ENCODE peak calls at places on chromosome 17, in nine cellular contexts. N is heart left ventricle; V is pancreas; X is activated CD8-positive, alpha-beta memory T cell treated with anti-CD3 and anti-CD28 coated beads, Interleukin-2, amount 10 ng/mL, durations not matched to agents 7 days and 5 days; I is activated T-cell treated with anti-CD3 and anti-CD28 coated beads, Interleukin-2, amount 50 U/mL, for 4 hours; A is effector memory CD8-positive, alpha-beta T cell; Z is PC-3; W is mucosa of descending colon; O is lung. M is an unnamed sample.

GRCh38 chr17:76051071-76051467 is 21.2 kb downstream of the SRP68 start:
- ATAC-seq in N (no peak), V (peak), X (no peak), I (no peak), A (no peak), Z (peak), W (peak), O (peak), M (no peak)

GRCh38 chr17:2940352-2940751 is 123.1 kb downstream of the OR1D5 start:
- ATAC-seq in N (peak), V (peak), X (no peak), I (no peak), A (no peak), Z (no peak), W (peak), O (no peak), M (no peak)

GRCh38 chr17:28711723-28712036 is at the start of gene PROCA1:
- ATAC-seq in N (peak), V (no peak), X (peak), I (peak), A (peak), Z (no peak), W (peak), O (no peak), M (peak)

GRCh38 chr17:43890240-43890639 is 17.1 kb downstream of the MPP2 start:
- ATAC-seq in N (no peak), V (no peak), X (no peak), I (no peak), A (no peak), Z (no peak), W (no peak), O (no peak), M (no peak)

GRCh38 chr17:78664476-78665384 is 87.5 kb upstream of the DNAH17 start:
- ATAC-seq in N (peak), V (peak), X (no peak), I (no peak), A (no peak), Z (no peak), W (no peak), O (no peak), M (no peak)

GRCh38 chr17:61416540-61417363 is 17.1 kb downstream of the TBX2 start:
- ATAC-seq in N (peak), V (peak), X (peak), I (peak), A (peak), Z (peak), W (peak), O (peak), M (peak)

GRCh38 chr17:83097831-83098230 is 18.4 kb downstream of the METRNL start:
- ATAC-seq in N (no peak), V (no peak), X (no peak), I (no peak), A (no peak), Z (no peak), W (no peak), O (no peak), M (no peak)

GRCh38 chr17:72715906-72716572 is 376.4 kb downstream of the SLC39A11 start:
- ATAC-seq in N (peak), V (peak), X (no peak), I (no peak), A (no peak), Z (peak), W (no peak), O (no peak), M (no peak)

GRCh38 chr17:74424658-74425057 is 7.2 kb upstream of the GPRC5C start:
- ATAC-seq in N (peak), V (no peak), X (no peak), I (no peak), A (no peak), Z (no peak), W (no peak), O (no peak), M (no peak)

GRCh38 chr17:41518031-41518430 is 659 bp downstream of the KRT15 start:
- ATAC-seq in N (no peak), V (no peak), X (no peak), I (no peak), A (no peak), Z (no peak), W (no peak), O (no peak), M (no peak)

GRCh38 chr17:82050761-82051641 is 610 bp downstream of the RFNG start:
- ATAC-seq in N (peak), V (peak), X (peak), I (peak), A (peak), Z (peak), W (peak), O (no peak), M (no peak)

GRCh38 chr17:27807567-27808470 is 7.5 kb upstream of the NOS2 start:
- ATAC-seq in N (peak), V (peak), X (peak), I (peak), A (peak), Z (no peak), W (peak), O (no peak), M (peak)

GRCh38 chr17:18231156-18231555 is 5.7 kb downstream of the LLGL1 start:
- ATAC-seq in N (no peak), V (peak), X (no peak), I (no peak), A (no peak), Z (no peak), W (no peak), O (no peak), M (no peak)

GRCh38 chr17:19720631-19721426 is 4.4 kb upstream of the SLC47A2 start:
- ATAC-seq in N (no peak), V (no peak), X (no peak), I (no peak), A (no peak), Z (no peak), W (peak), O (no peak), M (no peak)

GRCh38 chr17:63692195-63692816 is 7.6 kb downstream of the LIMD2 start:
- ATAC-seq in N (no peak), V (no peak), X (no peak), I (no peak), A (no peak), Z (peak), W (no peak), O (no peak), M (no peak)

GRCh38 chr17:42699415-42699740 is 17.0 kb downstream of the CNTNAP1 start:
- ATAC-seq in N (no peak), V (no peak), X (no peak), I (no peak), A (no peak), Z (no peak), W (no peak), O (no peak), M (no peak)

GRCh38 chr17:49730787-49731441 is 23.1 kb upstream of the SLC35B1 start:
- ATAC-seq in N (no peak), V (no peak), X (no peak), I (no peak), A (no peak), Z (no peak), W (no peak), O (no peak), M (no peak)

GRCh38 chr17:71398706-71399620 is 721.9 kb upstream of the SOX9 start:
- ATAC-seq in N (no peak), V (no peak), X (no peak), I (no peak), A (no peak), Z (no peak), W (no peak), O (no peak), M (no peak)

GRCh38 chr17:74756891-74757290 is 8.5 kb downstream of the NHERF1 start:
- ATAC-seq in N (no peak), V (no peak), X (no peak), I (no peak), A (no peak), Z (no peak), W (no peak), O (no peak), M (no peak)

GRCh38 chr17:41340496-41340895 is 10.1 kb downstream of the KRT33A start:
- ATAC-seq in N (no peak), V (peak), X (no peak), I (no peak), A (no peak), Z (no peak), W (no peak), O (no peak), M (no peak)

GRCh38 chr17:1928976-1929375 is 96.2 kb downstream of the RTN4RL1 start:
- ATAC-seq in N (peak), V (no peak), X (no peak), I (no peak), A (no peak), Z (no peak), W (peak), O (no peak), M (no peak)

GRCh38 chr17:35002876-35003551 is 22.7 kb downstream of the LIG3 start:
- ATAC-seq in N (peak), V (no peak), X (no peak), I (no peak), A (no peak), Z (peak), W (no peak), O (no peak), M (no peak)

GRCh38 chr17:4939554-4939803 is 367 bp downstream of the SLC25A11 start:
- ATAC-seq in N (peak), V (no peak), X (no peak), I (peak), A (peak), Z (no peak), W (peak), O (no peak), M (peak)

GRCh38 chr17:76272541-76273434 is 7.6 kb downstream of the UBALD2 start:
- ATAC-seq in N (no peak), V (peak), X (peak), I (peak), A (peak), Z (no peak), W (peak), O (no peak), M (peak)

GRCh38 chr17:58383892-58384462 is 32.0 kb upstream of the SUPT4H1 start:
- ATAC-seq in N (no peak), V (no peak), X (no peak), I (no peak), A (no peak), Z (no peak), W (no peak), O (no peak), M (no peak)

GRCh38 chr17:82882715-82883446 is 43.1 kb upstream of the ZNF750 start:
- ATAC-seq in N (no peak), V (peak), X (peak), I (peak), A (peak), Z (no peak), W (peak), O (no peak), M (no peak)

GRCh38 chr17:16906670-16907069 is 65.2 kb downstream of the TNFRSF13B start:
- ATAC-seq in N (no peak), V (no peak), X (no peak), I (peak), A (no peak), Z (no peak), W (no peak), O (no peak), M (peak)

GRCh38 chr17:45720386-45720785 is 63.7 kb upstream of the CRHR1 start:
- ATAC-seq in N (no peak), V (no peak), X (no peak), I (no peak), A (no peak), Z (no peak), W (no peak), O (no peak), M (no peak)

GRCh38 chr17:19343671-19344151 is 18.8 kb downstream of the B9D1 start:
- ATAC-seq in N (no peak), V (no peak), X (no peak), I (no peak), A (no peak), Z (no peak), W (no peak), O (no peak), M (no peak)

GRCh38 chr17:81333626-81334368 is 38.7 kb upstream of the SLC38A10 start:
- ATAC-seq in N (no peak), V (no peak), X (no peak), I (no peak), A (no peak), Z (no peak), W (no peak), O (no peak), M (no peak)

GRCh38 chr17:76981545-76982295 is 113.5 kb downstream of the MGAT5B start:
- ATAC-seq in N (no peak), V (no peak), X (no peak), I (no peak), A (no peak), Z (no peak), W (no peak), O (no peak), M (no peak)

GRCh38 chr17:79116575-79117368 is 42.1 kb downstream of the ENGASE start:
- ATAC-seq in N (no peak), V (no peak), X (no peak), I (no peak), A (no peak), Z (no peak), W (no peak), O (no peak), M (no peak)

GRCh38 chr17:3978421-3979275 is 14.4 kb upstream of the ATP2A3 start:
- ATAC-seq in N (peak), V (peak), X (no peak), I (no peak), A (no peak), Z (peak), W (peak), O (no peak), M (no peak)

GRCh38 chr17:43840814-43841213 is 6.2 kb upstream of the CD300LG start:
- ATAC-seq in N (peak), V (peak), X (no peak), I (no peak), A (no peak), Z (no peak), W (no peak), O (no peak), M (peak)

GRCh38 chr17:65522751-65523404 is 38.6 kb downstream of the AXIN2 start:
- ATAC-seq in N (no peak), V (no peak), X (peak), I (no peak), A (no peak), Z (no peak), W (no peak), O (no peak), M (no peak)

GRCh38 chr17:64155751-64156544 is 26.0 kb upstream of the ERN1 start:
- ATAC-seq in N (peak), V (peak), X (no peak), I (no peak), A (no peak), Z (peak), W (peak), O (peak), M (no peak)

GRCh38 chr17:918102-918740 is 61.4 kb downstream of the NXN start:
- ATAC-seq in N (peak), V (no peak), X (no peak), I (no peak), A (no peak), Z (no peak), W (no peak), O (no peak), M (no peak)

GRCh38 chr17:45248132-45248936 is 13.6 kb downstream of the SPATA32 start:
- ATAC-seq in N (no peak), V (peak), X (peak), I (peak), A (peak), Z (peak), W (peak), O (peak), M (peak)

GRCh38 chr17:44167181-44167861 is 3.2 kb upstream of the ASB16 start:
- ATAC-seq in N (no peak), V (no peak), X (no peak), I (no peak), A (no peak), Z (no peak), W (no peak), O (no peak), M (no peak)

M was measured in stimulated activated memory B cell treated with anti-CD40 and anti-IgM and Interleukin-4, amounts not matched to agents 10 μg/mL and 1 μg/mL and 100 μg/mL, for 72 hours.